ENCODE peak calls at places on chromosome 6, in ten cellular contexts. Q, G, U, P, E, S, K, L, D and I are unnamed samples.

GRCh38 chr6:148177589-148178233 is 164.9 kb upstream of the SASH1 start:
- DNase-seq in G (peak; percentile 87), S (no peak), P (peak; percentile 35), E (peak; percentile 31), K (peak; percentile 61), Q (peak; percentile 20), L (peak; percentile 59), D (peak; percentile 36), U (peak; percentile 64), I (no peak)

GRCh38 chr6:139820191-139820590 is 445.7 kb upstream of the CITED2 start:
- DNase-seq in S (no peak), Q (no peak), D (peak; percentile 86), L (no peak), K (no peak), P (peak; percentile 35), E (peak; percentile 28), U (no peak), G (no peak), I (no peak)

GRCh38 chr6:103105686-103106085 is 1712.2 kb downstream of the GRIK2 start:
- DNase-seq in G (peak; percentile 32), Q (no peak), S (no peak), L (no peak), U (no peak), P (no peak), D (no peak), E (no peak), K (no peak), I (no peak)

GRCh38 chr6:154371337-154371736 is 14.7 kb upstream of the IPCEF1 start:
- DNase-seq in D (no peak), U (no peak), L (no peak), Q (no peak), E (no peak), S (no peak), G (no peak), P (no peak), K (no peak), I (no peak)

GRCh38 chr6:90169328-90169886 is 127.2 kb downstream of the BACH2 start:
- DNase-seq in L (no peak), U (no peak), Q (no peak), G (no peak), K (no peak), S (peak; percentile 53), D (peak; percentile 55), P (no peak), E (no peak), I (no peak)

GRCh38 chr6:10582774-10583508 is 61.8 kb downstream of the GCNT2 start:
- DNase-seq in D (no peak), U (peak; percentile 48), S (no peak), Q (no peak), G (peak; percentile 91), L (no peak), E (no peak), K (no peak), P (peak; percentile 34), I (no peak)

GRCh38 chr6:155314773-155315515 is 660 bp upstream of the TFB1M start:
- DNase-seq in K (peak; percentile 59), P (peak; percentile 49), L (peak; percentile 37), E (peak; percentile 82), D (peak; percentile 80), Q (peak; percentile 59), U (peak; percentile 56), G (no peak), S (peak; percentile 68), I (no peak)

GRCh38 chr6:149963212-149963461 is 606 bp upstream of the ULBP1 start:
- DNase-seq in U (peak; percentile 58), Q (no peak), L (peak; percentile 42), D (peak; percentile 55), K (no peak), G (peak; percentile 62), E (peak; percentile 66), S (no peak), P (peak; percentile 55), I (no peak)

GRCh38 chr6:167396659-167397490 is 72.0 kb downstream of the TTLL2 start:
- DNase-seq in L (no peak), P (no peak), K (no peak), U (no peak), D (no peak), S (no peak), E (no peak), G (no peak), Q (no peak), I (no peak)

GRCh38 chr6:170172825-170173231 is 118.0 kb downstream of the DLL1 start:
- DNase-seq in D (no peak), G (no peak), U (no peak), P (no peak), S (no peak), E (no peak), L (no peak), K (no peak), Q (no peak), I (peak; percentile 30)

GRCh38 chr6:15312500-15312899 is 66.6 kb downstream of the JARID2 start:
- DNase-seq in S (no peak), K (no peak), D (peak; percentile 53), E (no peak), G (no peak), Q (no peak), U (no peak), P (no peak), L (no peak), I (no peak)

GRCh38 chr6:45533394-45533793 is 155.7 kb upstream of the SUPT3H start:
- DNase-seq in S (no peak), E (no peak), D (no peak), P (no peak), U (no peak), G (no peak), Q (no peak), L (no peak), K (no peak), I (no peak)
- TF ChIP-seq CTCF in S (no peak), E (no peak), D (no peak), P (no peak), U (no peak), G (no peak), Q (no peak), L (no peak), K (no peak), I (no peak)

GRCh38 chr6:129195666-129196065 is 312.7 kb downstream of the LAMA2 start:
- DNase-seq in P (no peak), Q (no peak), E (no peak), S (no peak), G (peak; percentile 48), K (no peak), D (no peak), L (no peak), U (no peak), I (no peak)
- TF ChIP-seq CTCF in P (no peak), Q (no peak), E (no peak), S (no peak), G (no peak), K (no peak), D (no peak), L (no peak), U (no peak), I (no peak)

GRCh38 chr6:16496210-16496609 is 257.8 kb downstream of the GMPR start:
- DNase-seq in G (peak; percentile 24), U (peak; percentile 25), L (no peak), K (no peak), D (no peak), Q (no peak), P (no peak), S (no peak), E (no peak), I (no peak)
- TF ChIP-seq CTCF in G (peak; percentile 22), U (peak; percentile 19), L (no peak), K (no peak), D (no peak), Q (no peak), P (no peak), S (no peak), E (no peak), I (no peak)

GRCh38 chr6:64280569-64280968 is 645.0 kb downstream of the PHF3 start:
- DNase-seq in G (peak; percentile 62), L (peak; percentile 10), D (peak; percentile 3), E (no peak), K (no peak), Q (no peak), U (peak; percentile 48), S (peak; percentile 20), P (peak; percentile 8), I (no peak)
- TF ChIP-seq CTCF in G (peak; percentile 64), L (peak; percentile 30), D (peak; percentile 34), E (no peak), K (peak; percentile 12), Q (peak; percentile 31), U (peak; percentile 46), S (peak; percentile 34), P (peak; percentile 28), I (peak; percentile 33)

GRCh38 chr6:133817460-133818047 is 71.4 kb upstream of the TCF21 start:
- DNase-seq in U (peak; percentile 34), G (peak; percentile 84), E (peak; percentile 8), D (no peak), L (peak; percentile 13), S (peak; percentile 32), Q (no peak), P (no peak), K (no peak), I (no peak)
- TF ChIP-seq CTCF in U (peak; percentile 83), G (peak; percentile 89), E (peak; percentile 93), D (peak; percentile 45), L (peak; percentile 71), S (peak; percentile 64), Q (peak; percentile 33), P (peak; percentile 35), K (peak; percentile 39), I (peak; percentile 77)

DNA sequence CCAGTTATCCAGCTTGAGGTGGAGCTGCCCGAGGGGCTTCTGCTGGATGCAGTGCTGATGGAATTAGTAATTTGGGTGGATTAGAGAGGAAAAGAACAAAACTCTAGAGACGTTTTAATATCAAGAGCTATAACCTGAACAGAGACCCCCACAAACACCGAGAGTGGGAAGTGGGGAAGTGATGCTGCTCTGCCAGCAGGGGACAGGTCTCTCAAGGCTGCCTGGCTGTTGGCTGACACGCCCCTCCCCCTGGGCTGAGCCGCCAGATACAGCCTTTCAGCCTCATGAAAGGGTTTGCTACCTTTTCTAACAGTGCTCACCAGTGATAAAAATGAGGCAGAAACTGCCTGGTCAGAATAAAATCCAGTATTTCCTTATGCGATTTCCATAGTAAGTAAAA is 9.6 kb downstream of the LEMD2 start:
- DNase-seq in Q (no peak), P (no peak), L (no peak), E (no peak), D (no peak), K (no peak), U (peak; percentile 91), G (peak; percentile 48), S (no peak), I (no peak)
- TF ChIP-seq CTCF in Q (no peak), P (no peak), L (no peak), E (peak; percentile 24), D (no peak), K (no peak), U (peak; percentile 99), G (peak; percentile 48), S (no peak), I (no peak)

DNA sequence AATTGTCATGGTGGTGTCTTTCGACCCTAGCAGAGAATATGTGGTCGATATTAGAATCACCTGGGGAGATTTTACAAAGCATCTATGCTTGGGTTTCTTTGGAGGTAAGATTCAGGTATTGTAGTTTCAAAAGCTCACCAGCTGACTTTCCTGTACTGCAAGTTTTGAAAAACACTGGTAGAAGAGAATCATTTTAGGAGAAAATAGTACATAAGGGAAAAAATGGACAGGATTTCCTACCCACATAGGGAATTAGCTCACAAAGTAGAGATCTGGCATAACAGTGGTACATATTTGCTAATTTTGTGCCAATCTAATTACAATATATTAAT is 27.4 kb upstream of the ABT1 start:
- DNase-seq in G (no peak), D (no peak), P (no peak), E (no peak), U (no peak), Q (no peak), L (no peak), K (no peak), S (no peak), I (no peak)
- TF ChIP-seq CTCF in G (no peak), D (no peak), P (no peak), E (no peak), U (no peak), Q (no peak), L (no peak), K (no peak), S (no peak), I (no peak)